ENCODE peak calls at places on chromosomes 2 and 18, in six cellular contexts. Y, W, B, U, N and T are unnamed samples.

GRCh38 chr2:179186126-179186525 is 78.5 kb downstream of the SESTD1 start:
- DNase-seq in B (no peak), Y (no peak), N (no peak), W (no peak), U (no peak), T (no peak)

GRCh38 chr2:235709124-235709813 is 215.4 kb downstream of the AGAP1 start:
- DNase-seq in W (no peak), Y (peak), B (peak), N (no peak), U (no peak), T (no peak)

GRCh38 chr2:43542285-43542933 is 53.4 kb downstream of the THADA start:
- DNase-seq in W (peak), B (peak), U (peak), N (peak), Y (peak), T (no peak)

GRCh38 chr2:80020061-80020460 is 284.5 kb downstream of the LRRTM1 start:
- DNase-seq in N (no peak), B (no peak), W (no peak), Y (no peak), U (no peak), T (no peak)

GRCh38 chr2:1968222-1968987 is 224.1 kb upstream of the PXDN start:
- DNase-seq in N (no peak), W (no peak), B (no peak), Y (no peak), U (no peak), T (no peak)

GRCh38 chr2:12376025-12376424 is 340.7 kb upstream of the TRIB2 start:
- DNase-seq in W (no peak), U (no peak), B (no peak), N (no peak), Y (no peak), T (no peak)

GRCh38 chr2:138831691-138832090 is 51.5 kb upstream of the NXPH2 start:
- DNase-seq in Y (no peak), N (no peak), W (no peak), U (no peak), B (no peak), T (no peak)

GRCh38 chr18:49814147-49814499 is 790 bp upstream of the ACAA2 start:
- DNase-seq in Y (peak), W (peak), N (peak), U (peak), B (peak), T (no peak)

GRCh38 chr18:11487390-11487789 is 122.0 kb upstream of the SLC35G4 start:
- DNase-seq in B (no peak), U (no peak), Y (no peak), N (no peak), W (no peak), T (no peak)
- TF ChIP-seq MYC in B (no peak), U (no peak), Y (no peak), N (no peak), W (no peak), T (no peak)

GRCh38 chr2:218854860-218855259 is 4.7 kb upstream of the WNT6 start:
- DNase-seq in U (no peak), W (no peak), N (no peak), Y (no peak), B (no peak), T (no peak)

GRCh38 chr2:218853766-218854165 is 5.8 kb upstream of the WNT6 start:
- DNase-seq in B (no peak), W (peak), Y (peak), N (no peak), U (peak), T (no peak)

GRCh38 chr2:218856168-218856895 is 3.3 kb upstream of the WNT6 start:
- DNase-seq in Y (no peak), B (no peak), N (no peak), U (no peak), W (peak), T (no peak)

GRCh38 chr2:218856896-218857243 is 2.7 kb upstream of the WNT6 start:
- DNase-seq in N (no peak), U (no peak), W (no peak), Y (no peak), B (no peak), T (no peak)

GRCh38 chr2:218855305-218856167 is 4.1 kb upstream of the WNT6 start:
- DNase-seq in Y (no peak), W (no peak), N (no peak), B (no peak), U (no peak), T (no peak)
- TF ChIP-seq MYC in Y (no peak), W (no peak), N (no peak), B (no peak), U (no peak), T (no peak)

DNA sequence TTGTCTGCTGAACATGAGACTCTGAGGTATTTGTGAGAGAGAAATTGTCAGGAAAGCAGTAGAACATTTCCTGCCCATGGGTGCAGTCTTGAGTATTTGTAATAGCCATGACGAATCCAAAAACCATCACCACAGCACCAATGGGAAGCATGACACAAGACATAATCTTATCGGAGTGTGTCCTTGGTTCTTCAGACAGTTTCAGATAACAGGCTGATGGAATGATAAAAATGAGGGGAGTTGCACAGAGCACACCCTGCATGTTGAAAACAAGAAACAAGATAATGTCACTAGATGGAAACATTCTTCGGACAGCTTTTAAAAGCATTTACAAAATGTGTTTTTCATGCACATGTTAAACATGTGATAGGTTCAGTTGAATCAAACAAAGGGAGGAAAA is 56.9 kb downstream of the SLC38A11 start:
- DNase-seq in N (peak), W (no peak), Y (peak), B (peak), U (no peak), T (no peak)
- TF ChIP-seq MYC in N (no peak), W (no peak), Y (no peak), B (no peak), U (no peak), T (no peak)

GRCh38 chr2:110153416-110153815 is 37.8 kb upstream of the MALL start:
- DNase-seq in W (no peak), U (no peak), Y (no peak), B (no peak), N (no peak), T (no peak)

GRCh38 chr2:110152943-110153342 is 37.3 kb upstream of the MALL start:
- DNase-seq in Y (no peak), N (peak), B (no peak), U (no peak), W (no peak), T (no peak)

DNA sequence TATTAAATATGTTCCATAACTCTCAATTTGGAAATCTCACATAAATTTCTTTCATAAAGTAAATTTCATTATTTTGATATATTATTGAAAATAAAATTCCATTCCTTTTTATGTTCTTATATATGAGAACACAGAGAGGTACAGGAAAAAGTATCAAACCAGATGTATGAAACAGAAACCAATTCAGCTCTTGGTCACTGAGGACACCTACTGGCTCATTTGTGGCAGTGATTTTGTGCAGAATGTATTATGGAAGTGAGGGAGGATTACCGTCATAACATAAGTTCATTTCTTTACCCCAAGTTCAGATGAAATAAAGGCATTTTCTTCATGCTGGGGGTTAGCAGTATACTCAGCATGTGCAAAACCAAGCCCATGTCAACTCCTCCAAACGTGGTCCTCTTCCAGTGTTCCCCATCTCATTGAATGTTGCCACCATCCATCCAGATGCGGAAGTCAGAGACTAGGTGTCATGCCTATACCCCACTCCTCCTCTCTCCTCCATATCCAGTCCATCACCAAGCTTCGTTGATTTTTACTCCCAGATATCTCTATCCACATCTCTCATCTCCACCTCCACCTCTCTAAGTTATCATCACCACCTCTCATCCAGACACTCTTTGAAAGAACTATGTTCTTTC is 41.7 kb upstream of the MALL start:
- DNase-seq in W (peak), B (peak), Y (peak), N (peak), U (peak), T (peak)
- TF ChIP-seq MYC in W (no peak), B (no peak), Y (no peak), N (no peak), U (no peak), T (no peak)

GRCh38 chr18:48542513-48543181 is 3.8 kb downstream of the CTIF start:
- DNase-seq in B (no peak), Y (no peak), N (no peak), U (peak), W (no peak), T (no peak)
- TF ChIP-seq MYC in B (no peak), Y (no peak), N (no peak), U (no peak), W (no peak), T (no peak)

GRCh38 chr2:199581935-199582336 is 124.2 kb upstream of the SATB2 start:
- DNase-seq in N (peak), W (no peak), Y (no peak), U (no peak), B (no peak), T (no peak)
- TF ChIP-seq MYC in N (no peak), W (no peak), Y (no peak), U (no peak), B (no peak), T (no peak)

GRCh38 chr2:186304064-186304463 is 182.0 kb upstream of the ZC3H15 start:
- DNase-seq in N (no peak), W (no peak), B (peak), U (no peak), Y (no peak), T (no peak)
- TF ChIP-seq MYC in N (no peak), W (no peak), B (no peak), U (no peak), Y (no peak), T (no peak)

GRCh38 chr18:27075828-27076227 is 109.3 kb downstream of the CHST9 start:
- DNase-seq in B (no peak), N (no peak), Y (no peak), U (no peak), W (no peak), T (no peak)
- TF ChIP-seq MYC in B (no peak), N (no peak), Y (no peak), U (no peak), W (no peak), T (no peak)

DNA sequence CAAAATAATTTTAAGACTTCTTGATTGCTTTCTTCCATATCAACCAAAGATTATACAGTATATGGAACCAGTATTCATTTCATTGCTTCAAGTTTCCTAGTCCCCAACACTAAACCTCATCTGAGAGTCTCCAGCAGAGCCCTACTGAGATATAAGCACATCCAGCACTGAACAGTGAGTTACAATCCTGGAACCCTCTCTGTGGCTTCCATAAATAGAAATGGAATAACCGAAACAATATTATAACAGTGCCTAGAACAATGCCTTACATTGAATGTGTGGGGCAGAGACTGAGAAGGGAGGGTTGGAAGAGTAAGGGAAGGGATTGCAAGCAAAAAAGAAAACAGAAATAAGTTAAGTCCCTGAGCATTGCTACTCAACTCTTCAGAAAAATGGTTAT is 18.9 kb downstream of the AAK1 start:
- DNase-seq in W (peak), B (no peak), Y (no peak), U (no peak), N (no peak), T (no peak)
- TF ChIP-seq MYC in W (no peak), B (no peak), Y (no peak), U (no peak), N (no peak), T (no peak)

DNA sequence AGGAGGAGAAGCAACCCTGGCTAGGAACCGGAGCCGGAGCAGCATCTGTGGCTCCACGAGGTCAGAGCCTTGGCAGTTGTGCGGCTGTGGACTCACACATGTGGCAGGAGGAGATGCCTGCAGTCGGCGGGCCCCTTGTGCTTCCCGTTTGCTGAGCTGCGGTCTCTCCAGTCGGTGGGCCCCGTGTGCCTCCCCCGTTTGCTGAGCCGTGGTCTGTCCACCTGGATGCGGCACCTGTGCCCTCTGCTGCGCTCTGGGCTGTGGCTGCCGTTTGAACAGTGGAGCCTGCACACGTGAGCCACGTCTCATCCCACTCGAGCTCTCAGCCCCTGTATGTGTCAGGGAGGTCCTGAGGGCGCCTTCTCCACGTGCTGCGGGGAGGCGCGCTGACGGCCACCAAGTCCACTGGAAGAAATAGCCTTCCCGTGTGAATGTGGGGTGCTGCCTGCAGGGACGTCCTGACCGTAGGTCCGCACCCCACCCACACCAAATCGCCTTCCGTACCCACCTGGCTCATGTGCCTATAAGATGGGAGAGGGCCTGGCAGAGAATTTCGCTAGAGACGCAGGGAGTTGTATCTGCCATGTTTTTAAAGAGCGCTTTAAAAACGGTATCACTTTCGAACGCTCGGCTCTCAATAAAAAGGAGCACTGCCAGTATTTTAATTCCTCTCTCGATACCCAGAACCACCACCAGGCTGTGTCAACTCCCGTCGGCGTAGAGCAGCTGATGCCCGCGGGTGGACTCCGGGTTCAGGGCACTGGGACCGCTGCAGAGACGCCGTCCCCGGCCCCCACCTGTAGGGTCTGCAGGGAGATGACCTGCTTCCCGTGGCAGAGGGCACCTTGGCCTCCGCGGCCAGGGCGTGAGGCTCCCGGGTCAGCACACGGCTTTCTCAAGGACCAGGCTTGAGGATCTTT is 117.0 kb downstream of the NFATC1 start:
- DNase-seq in B (no peak), U (no peak), W (no peak), N (no peak), Y (no peak), T (no peak)
- TF ChIP-seq MYC in B (no peak), U (no peak), W (no peak), N (no peak), Y (no peak), T (no peak)